ENCODE peak calls at places on chromosomes 7 and 10, in nine cellular contexts. T is cardiac fibroblast, E is DND-41, B is bronchial epithelial cell, A is neural progenitor cell, D is Panc1, V is GM12865, M is kidney epithelial cell, R is transverse colon. X is an unnamed sample.

GRCh38 chr10:20708305-20708704 is 188.8 kb downstream of the NEBL start:
- DNase-seq in A (no peak), E (no peak), D (no peak), M (no peak), V (no peak), T (no peak), B (no peak), R (no peak), X (no peak)

GRCh38 chr7:99990417-99990816 is 14.6 kb upstream of the AZGP1 start:
- DNase-seq in V (no peak), A (peak; percentile 27), T (no peak), D (no peak), E (no peak), B (no peak), M (no peak), R (no peak), X (no peak)

GRCh38 chr10:32171213-32171612 is 115.0 kb upstream of the KIF5B start:
- DNase-seq in M (no peak), A (no peak), V (no peak), E (no peak), D (no peak), B (peak; percentile 65), T (no peak), R (peak; percentile 77), X (peak; percentile 70)

GRCh38 chr7:141975806-141976523 is 2.4 kb upstream of the TAS2R38 start:
- DNase-seq in M (no peak), E (peak; percentile 72), R (peak; percentile 83), D (peak; percentile 38), B (peak; percentile 59), A (peak; percentile 90), V (peak; percentile 66), T (peak; percentile 76), X (peak; percentile 82)

GRCh38 chr7:82950436-82950835 is 212.2 kb downstream of the PCLO start:
- DNase-seq in A (no peak), M (no peak), R (no peak), B (no peak), T (no peak), E (no peak), V (no peak), D (no peak), X (no peak)

GRCh38 chr7:47852330-47853245 is 95.7 kb downstream of the PKD1L1 start:
- DNase-seq in R (no peak), E (no peak), M (no peak), B (peak; percentile 4), V (peak; percentile 13), T (peak; percentile 20), D (no peak), A (peak; percentile 52), X (peak; percentile 17)

GRCh38 chr7:8154290-8154689 is 107.7 kb downstream of the ICA1 start:
- DNase-seq in V (no peak), T (no peak), B (no peak), M (no peak), A (no peak), R (no peak), D (no peak), E (no peak), X (no peak)

GRCh38 chr7:71563276-71563675 is 431.3 kb downstream of the GALNT17 start:
- DNase-seq in M (no peak), T (no peak), D (no peak), A (no peak), V (no peak), R (no peak), E (no peak), B (no peak), X (no peak)

GRCh38 chr10:100683545-100684127 is 61.7 kb upstream of the PAX2 start:
- DNase-seq in R (no peak), T (no peak), A (no peak), E (peak; percentile 66), B (no peak), D (no peak), V (no peak), M (no peak), X (no peak)
- H3K4me3 ChIP-seq in R (no peak overlapping the region), T (no peak overlapping the region), A (no peak overlapping the region), E (no peak overlapping the region), B (no peak overlapping the region), D (no peak overlapping the region), V (no peak overlapping the region), M (no peak overlapping the region), X (no peak overlapping the region)

DNA sequence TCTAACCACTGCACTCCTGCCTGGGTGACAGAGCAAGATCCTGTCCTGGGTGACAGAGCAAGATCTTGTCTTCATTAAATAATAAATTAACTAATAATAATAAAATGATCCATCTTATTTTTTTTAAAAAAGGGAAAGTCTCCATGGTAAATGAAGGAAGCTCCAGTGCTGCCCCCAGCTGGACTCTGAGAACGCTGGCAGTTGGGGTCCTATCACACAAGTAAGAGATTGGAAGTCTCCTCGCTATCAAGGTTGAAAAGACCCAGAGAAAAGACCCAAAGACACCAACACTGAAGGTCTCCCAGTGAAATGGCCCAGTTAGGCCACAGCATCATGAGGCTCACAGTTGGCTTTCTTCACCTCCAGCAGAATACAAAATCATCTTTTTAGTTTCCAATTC is 13.8 kb upstream of the C10orf67 start:
- DNase-seq in B (no peak), E (no peak), A (peak; percentile 37), V (no peak), T (no peak), M (no peak), D (no peak), R (no peak), X (no peak)
- TF ChIP-seq CTCF in B (no peak), E (no peak), A (peak; percentile 45), V (no peak), T (peak; percentile 20), M (peak; percentile 19), D (no peak), R (no peak), X (no peak)

DNA sequence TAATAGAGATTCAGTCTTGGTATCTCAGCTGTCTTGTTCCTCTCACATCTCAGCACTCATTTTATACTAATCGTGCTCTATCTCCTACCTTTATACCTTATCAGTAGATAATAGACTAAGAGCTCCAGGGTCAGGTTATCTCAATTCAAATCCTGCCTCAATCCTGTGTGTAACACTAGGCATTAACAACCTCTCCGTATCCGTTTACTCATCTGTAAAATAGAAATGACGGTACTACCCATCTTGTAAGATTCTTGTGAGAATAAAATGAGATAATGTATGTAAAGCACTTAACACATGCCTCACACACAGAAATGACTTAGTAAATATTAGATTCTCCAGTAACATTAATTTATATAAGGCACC is 622 bp upstream of the P4HA1 start:
- DNase-seq in R (no peak), E (no peak), A (no peak), B (no peak), D (no peak), T (no peak), M (no peak), V (no peak), X (no peak)
- H3K4me3 ChIP-seq in R (peak overlapping the region; percentile 74), E (peak overlapping the region; percentile 48), A (peak overlapping the region; percentile 75), B (peak overlapping the region; percentile 99), D (peak overlapping the region; percentile 64), T (peak overlapping the region; percentile 95), M (peak overlapping the region; percentile 87), V (peak overlapping the region; percentile 61), X (peak overlapping the region; percentile 5)

DNA sequence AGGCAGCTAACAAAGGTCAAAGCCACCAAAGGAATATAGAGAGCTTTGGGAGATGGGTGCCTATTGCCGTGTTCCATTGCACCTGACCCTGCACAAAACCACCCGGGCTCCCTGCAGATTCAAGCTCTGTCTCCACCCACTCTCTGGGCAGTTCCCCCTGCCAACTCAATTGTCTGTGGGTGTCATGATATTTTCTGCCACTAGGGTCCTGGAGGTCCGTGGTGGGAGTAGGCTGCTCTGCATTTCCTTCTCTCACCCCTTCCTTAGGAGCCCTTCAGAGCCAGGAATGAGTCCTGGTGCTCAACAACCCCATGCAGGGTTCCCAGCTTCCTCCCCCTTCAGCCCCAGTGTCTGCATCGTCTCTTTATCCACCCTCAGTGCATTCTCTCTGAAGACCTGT is 34.1 kb downstream of the PNLIPRP2 start:
- DNase-seq in M (no peak), R (no peak), D (no peak), E (no peak), B (no peak), V (peak; percentile 7), T (no peak), A (peak; percentile 32), X (no peak)
- TF ChIP-seq CTCF in M (peak; percentile 23), R (no peak), D (peak; percentile 33), E (peak; percentile 21), B (peak; percentile 11), V (peak; percentile 27), T (peak; percentile 24), A (peak; percentile 52), X (no peak)

GRCh38 chr10:100966887-100967286 is 2.4 kb upstream of the SEMA4G start:
- DNase-seq in D (no peak), V (no peak), T (no peak), B (no peak), R (no peak), M (no peak), E (no peak), A (no peak), X (no peak)

GRCh38 chr10:100969175-100970075 is at the start of gene SEMA4G:
- DNase-seq in R (peak; percentile 59), M (no peak), T (peak; percentile 27), D (peak; percentile 13), E (peak; percentile 13), V (peak; percentile 45), A (peak; percentile 88), B (no peak), X (no peak)

GRCh38 chr10:100968839-100969174 is 497 bp upstream of the SEMA4G start:
- DNase-seq in D (no peak), T (no peak), V (no peak), A (no peak), R (no peak), B (no peak), E (no peak), M (no peak), X (no peak)

GRCh38 chr10:100967332-100967731 is 2.0 kb upstream of the SEMA4G start:
- DNase-seq in M (no peak), D (no peak), T (no peak), R (no peak), A (no peak), V (no peak), B (no peak), E (no peak), X (no peak)

DNA sequence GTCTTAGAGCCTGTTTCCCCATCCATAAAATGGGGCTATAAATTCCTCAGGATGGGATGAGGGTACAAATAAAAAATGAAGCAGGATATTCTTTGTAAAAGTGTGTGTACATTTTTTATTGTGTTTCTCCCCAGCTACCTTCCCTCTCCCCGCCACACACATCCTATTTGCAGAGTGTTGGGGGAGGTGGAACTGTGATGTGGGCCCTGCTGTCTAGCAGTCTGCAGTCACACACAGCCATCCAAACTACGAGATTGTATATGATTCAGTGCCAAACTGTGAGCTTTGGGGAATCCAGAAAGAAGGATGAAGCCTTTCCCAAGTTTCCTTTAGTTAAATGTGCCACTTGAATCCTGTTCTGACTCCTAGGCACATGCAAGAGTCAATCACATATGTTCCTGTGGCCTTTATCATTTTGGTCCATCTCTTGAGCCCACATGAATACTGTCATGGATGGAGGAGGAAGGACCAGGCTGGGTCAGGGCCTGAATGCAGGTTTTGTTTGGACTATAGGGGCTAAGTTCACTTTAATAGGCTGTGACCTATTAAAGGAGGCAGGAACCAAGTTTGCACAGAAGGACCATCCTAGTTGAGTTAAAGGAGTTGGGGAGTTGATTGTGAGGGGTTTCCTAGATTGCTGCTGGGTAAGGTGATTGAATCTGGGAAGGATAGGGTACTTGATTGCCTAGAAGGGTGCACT is 1.1 kb upstream of the SEMA4G start:
- DNase-seq in B (no peak), M (no peak), T (no peak), E (peak; percentile 0), A (no peak), D (no peak), R (peak; percentile 39), V (no peak), X (no peak)
- H3K4me3 ChIP-seq in B (no peak overlapping the region), M (no peak overlapping the region), T (no peak overlapping the region), E (no peak overlapping the region), A (peak overlapping the region; percentile 69), D (no peak overlapping the region), R (peak overlapping the region; percentile 75), V (no peak overlapping the region), X (no peak overlapping the region)

GRCh38 chr7:53350241-53350640 is 314.8 kb downstream of the POM121L12 start:
- DNase-seq in M (no peak), V (no peak), A (peak; percentile 74), E (peak; percentile 7), D (no peak), R (peak; percentile 27), T (no peak), B (peak; percentile 20), X (no peak)
- TF ChIP-seq CTCF in M (peak; percentile 66), V (peak; percentile 21), A (peak; percentile 83), E (peak; percentile 51), D (peak; percentile 70), R (peak; percentile 20), T (peak; percentile 20), B (peak; percentile 64), X (no peak)